ENCODE peak calls at places on chromosomes 3 and 15, in ten cellular contexts. One of them, this sample, is unnamed.

GRCh38 chr3:87270908-87271727 is 5.3 kb downstream of the POU1F1 start:
- DNase-seq in GM04503: no peak
- DNase-seq in HEK293T: no peak
- DNase-seq in AG08396: no peak
- DNase-seq in DMS79 treated with DMSO at 0.1 percent for 48 hours: no peak
- DNase-seq in left ventricle myocardium superior: no peak
- DNase-seq in MV-4-11: no peak
- DNase-seq in G401: no peak
- DNase-seq in pancreas: no peak
- DNase-seq in fibroblast of pulmonary artery: peak; percentile 31
- DNase-seq in this sample: no peak

GRCh38 chr3:62587169-62587568 is 213.8 kb upstream of the FEZF2 start:
- DNase-seq in GM04503: no peak
- DNase-seq in HEK293T: no peak
- DNase-seq in AG08396: no peak
- DNase-seq in DMS79 treated with DMSO at 0.1 percent for 48 hours: no peak
- DNase-seq in left ventricle myocardium superior: no peak
- DNase-seq in MV-4-11: no peak
- DNase-seq in G401: no peak
- DNase-seq in pancreas: no peak
- DNase-seq in fibroblast of pulmonary artery: peak; percentile 58
- DNase-seq in this sample: no peak

GRCh38 chr3:177039875-177040274 is 157.4 kb downstream of the TBL1XR1 start:
- DNase-seq in GM04503: no peak
- DNase-seq in HEK293T: no peak
- DNase-seq in AG08396: no peak
- DNase-seq in DMS79 treated with DMSO at 0.1 percent for 48 hours: no peak
- DNase-seq in left ventricle myocardium superior: no peak
- DNase-seq in MV-4-11: no peak
- DNase-seq in G401: no peak
- DNase-seq in pancreas: no peak
- DNase-seq in fibroblast of pulmonary artery: no peak
- DNase-seq in this sample: no peak

GRCh38 chr15:88624156-88624970 is 3.2 kb downstream of the AEN start:
- DNase-seq in GM04503: no peak
- DNase-seq in HEK293T: peak; percentile 39
- DNase-seq in AG08396: no peak
- DNase-seq in DMS79 treated with DMSO at 0.1 percent for 48 hours: no peak
- DNase-seq in left ventricle myocardium superior: no peak
- DNase-seq in MV-4-11: no peak
- DNase-seq in G401: no peak
- DNase-seq in pancreas: no peak
- DNase-seq in fibroblast of pulmonary artery: peak; percentile 72
- DNase-seq in this sample: no peak

GRCh38 chr3:9715127-9715526 is 11.5 kb downstream of the CPNE9 start:
- DNase-seq in GM04503: no peak
- DNase-seq in HEK293T: no peak
- DNase-seq in AG08396: no peak
- DNase-seq in DMS79 treated with DMSO at 0.1 percent for 48 hours: no peak
- DNase-seq in left ventricle myocardium superior: no peak
- DNase-seq in MV-4-11: no peak
- DNase-seq in G401: no peak
- DNase-seq in pancreas: no peak
- DNase-seq in fibroblast of pulmonary artery: no peak
- DNase-seq in this sample: no peak

GRCh38 chr3:139288266-139288821 is 55.5 kb upstream of the MRPS22 start:
- DNase-seq in GM04503: no peak
- DNase-seq in HEK293T: no peak
- DNase-seq in AG08396: no peak
- DNase-seq in DMS79 treated with DMSO at 0.1 percent for 48 hours: no peak
- DNase-seq in left ventricle myocardium superior: peak; percentile 69
- DNase-seq in MV-4-11: no peak
- DNase-seq in G401: no peak
- DNase-seq in pancreas: peak; percentile 43
- DNase-seq in fibroblast of pulmonary artery: no peak
- DNase-seq in this sample: no peak

GRCh38 chr3:38609386-38610111 is 39.9 kb downstream of the SCN5A start:
- DNase-seq in GM04503: no peak
- DNase-seq in HEK293T: no peak
- DNase-seq in AG08396: no peak
- DNase-seq in DMS79 treated with DMSO at 0.1 percent for 48 hours: no peak
- DNase-seq in left ventricle myocardium superior: no peak
- DNase-seq in MV-4-11: no peak
- DNase-seq in G401: no peak
- DNase-seq in pancreas: no peak
- DNase-seq in fibroblast of pulmonary artery: no peak
- DNase-seq in this sample: no peak

GRCh38 chr15:66945842-66946241 is 119.6 kb upstream of the SMAD3 start:
- DNase-seq in GM04503: no peak
- DNase-seq in HEK293T: no peak
- DNase-seq in AG08396: no peak
- DNase-seq in DMS79 treated with DMSO at 0.1 percent for 48 hours: no peak
- DNase-seq in left ventricle myocardium superior: no peak
- DNase-seq in MV-4-11: no peak
- DNase-seq in G401: no peak
- DNase-seq in pancreas: no peak
- DNase-seq in fibroblast of pulmonary artery: no peak
- DNase-seq in this sample: no peak

GRCh38 chr3:16789344-16790100 is 95.2 kb upstream of the PLCL2 start:
- DNase-seq in GM04503: no peak
- DNase-seq in HEK293T: no peak
- DNase-seq in AG08396: no peak
- DNase-seq in DMS79 treated with DMSO at 0.1 percent for 48 hours: no peak
- DNase-seq in left ventricle myocardium superior: no peak
- DNase-seq in MV-4-11: peak; percentile 40
- DNase-seq in G401: no peak
- DNase-seq in pancreas: no peak
- DNase-seq in fibroblast of pulmonary artery: no peak
- DNase-seq in this sample: no peak

GRCh38 chr15:82650046-82650670 is 3.0 kb upstream of the CPEB1 start:
- DNase-seq in GM04503: no peak
- DNase-seq in HEK293T: no peak
- DNase-seq in AG08396: no peak
- DNase-seq in DMS79 treated with DMSO at 0.1 percent for 48 hours: no peak
- DNase-seq in left ventricle myocardium superior: no peak
- DNase-seq in MV-4-11: no peak
- DNase-seq in G401: no peak
- DNase-seq in pancreas: no peak
- DNase-seq in fibroblast of pulmonary artery: no peak
- DNase-seq in this sample: no peak

GRCh38 chr3:64939747-64940450 is 252.1 kb upstream of the ADAMTS9 start:
- DNase-seq in GM04503: no peak
- DNase-seq in HEK293T: no peak
- DNase-seq in AG08396: no peak
- DNase-seq in DMS79 treated with DMSO at 0.1 percent for 48 hours: no peak
- DNase-seq in left ventricle myocardium superior: no peak
- DNase-seq in MV-4-11: no peak
- DNase-seq in G401: no peak
- DNase-seq in pancreas: no peak
- DNase-seq in fibroblast of pulmonary artery: no peak
- DNase-seq in this sample: no peak

GRCh38 chr3:53519047-53519717 is 24.8 kb downstream of the CACNA1D start:
- DNase-seq in GM04503: no peak
- DNase-seq in HEK293T: no peak
- DNase-seq in AG08396: no peak
- DNase-seq in DMS79 treated with DMSO at 0.1 percent for 48 hours: no peak
- DNase-seq in left ventricle myocardium superior: no peak
- DNase-seq in MV-4-11: peak; percentile 83
- DNase-seq in G401: no peak
- DNase-seq in pancreas: no peak
- DNase-seq in fibroblast of pulmonary artery: no peak
- DNase-seq in this sample: no peak

GRCh38 chr15:79593119-79593869 is 161.2 kb downstream of the MINAR1 start:
- DNase-seq in GM04503: no peak
- DNase-seq in HEK293T: peak; percentile 25
- DNase-seq in AG08396: peak; percentile 21
- DNase-seq in DMS79 treated with DMSO at 0.1 percent for 48 hours: no peak
- DNase-seq in left ventricle myocardium superior: no peak
- DNase-seq in MV-4-11: no peak
- DNase-seq in G401: peak; percentile 11
- DNase-seq in pancreas: no peak
- DNase-seq in fibroblast of pulmonary artery: peak; percentile 21
- DNase-seq in this sample: no peak

GRCh38 chr3:126782554-126782953 is 78.5 kb downstream of the CHCHD6 start:
- DNase-seq in GM04503: peak; percentile 89
- DNase-seq in HEK293T: no peak
- DNase-seq in AG08396: peak; percentile 81
- DNase-seq in DMS79 treated with DMSO at 0.1 percent for 48 hours: no peak
- DNase-seq in left ventricle myocardium superior: no peak
- DNase-seq in MV-4-11: no peak
- DNase-seq in G401: no peak
- DNase-seq in pancreas: no peak
- DNase-seq in fibroblast of pulmonary artery: peak; percentile 82
- DNase-seq in this sample: no peak

GRCh38 chr3:94928921-94929320 is 866.1 kb downstream of the NSUN3 start:
- DNase-seq in GM04503: no peak
- DNase-seq in HEK293T: no peak
- DNase-seq in AG08396: no peak
- DNase-seq in DMS79 treated with DMSO at 0.1 percent for 48 hours: no peak
- DNase-seq in left ventricle myocardium superior: no peak
- DNase-seq in MV-4-11: peak; percentile 82
- DNase-seq in G401: no peak
- DNase-seq in pancreas: no peak
- DNase-seq in fibroblast of pulmonary artery: peak; percentile 57
- DNase-seq in this sample: no peak

GRCh38 chr3:178063475-178063874 is 472.8 kb upstream of the KCNMB2 start:
- DNase-seq in GM04503: peak; percentile 45
- DNase-seq in HEK293T: no peak
- DNase-seq in AG08396: no peak
- DNase-seq in DMS79 treated with DMSO at 0.1 percent for 48 hours: no peak
- DNase-seq in left ventricle myocardium superior: no peak
- DNase-seq in MV-4-11: peak; percentile 34
- DNase-seq in G401: no peak
- DNase-seq in pancreas: no peak
- DNase-seq in fibroblast of pulmonary artery: peak; percentile 62
- DNase-seq in this sample: no peak

GRCh38 chr3:167031364-167032049 is 348.6 kb downstream of the ZBBX start:
- DNase-seq in GM04503: no peak
- DNase-seq in HEK293T: no peak
- DNase-seq in AG08396: no peak
- DNase-seq in DMS79 treated with DMSO at 0.1 percent for 48 hours: no peak
- DNase-seq in left ventricle myocardium superior: no peak
- DNase-seq in MV-4-11: no peak
- DNase-seq in G401: no peak
- DNase-seq in pancreas: no peak
- DNase-seq in fibroblast of pulmonary artery: no peak
- DNase-seq in this sample: no peak

GRCh38 chr15:25242166-25242879 is 196.5 kb downstream of the UBE3A start:
- DNase-seq in GM04503: no peak
- DNase-seq in HEK293T: no peak
- DNase-seq in AG08396: no peak
- DNase-seq in DMS79 treated with DMSO at 0.1 percent for 48 hours: no peak
- DNase-seq in left ventricle myocardium superior: peak; percentile 7
- DNase-seq in MV-4-11: no peak
- DNase-seq in G401: no peak
- DNase-seq in pancreas: no peak
- DNase-seq in fibroblast of pulmonary artery: no peak
- DNase-seq in this sample: no peak

GRCh38 chr3:114132500-114132899 is 46.4 kb downstream of the DRD3 start:
- DNase-seq in GM04503: no peak
- DNase-seq in HEK293T: no peak
- DNase-seq in AG08396: no peak
- DNase-seq in DMS79 treated with DMSO at 0.1 percent for 48 hours: no peak
- DNase-seq in left ventricle myocardium superior: no peak
- DNase-seq in MV-4-11: no peak
- DNase-seq in G401: no peak
- DNase-seq in pancreas: no peak
- DNase-seq in fibroblast of pulmonary artery: no peak
- DNase-seq in this sample: no peak

GRCh38 chr15:52144656-52145055 is 32.1 kb upstream of the BCL2L10 start:
- DNase-seq in GM04503: no peak
- DNase-seq in HEK293T: no peak
- DNase-seq in AG08396: no peak
- DNase-seq in DMS79 treated with DMSO at 0.1 percent for 48 hours: no peak
- DNase-seq in left ventricle myocardium superior: no peak
- DNase-seq in MV-4-11: no peak
- DNase-seq in G401: no peak
- DNase-seq in pancreas: no peak
- DNase-seq in fibroblast of pulmonary artery: peak; percentile 67
- DNase-seq in this sample: no peak

GRCh38 chr3:124395584-124396340 is 334.5 kb upstream of the UMPS start:
- DNase-seq in GM04503: no peak
- DNase-seq in HEK293T: no peak
- DNase-seq in AG08396: no peak
- DNase-seq in DMS79 treated with DMSO at 0.1 percent for 48 hours: peak; percentile 5
- DNase-seq in left ventricle myocardium superior: peak; percentile 66
- DNase-seq in MV-4-11: no peak
- DNase-seq in G401: peak; percentile 23
- DNase-seq in pancreas: no peak
- DNase-seq in fibroblast of pulmonary artery: peak; percentile 10
- DNase-seq in this sample: no peak

GRCh38 chr3:23435318-23435717 is 232.2 kb downstream of the UBE2E2 start:
- DNase-seq in GM04503: no peak
- DNase-seq in HEK293T: peak; percentile 15
- DNase-seq in AG08396: no peak
- DNase-seq in DMS79 treated with DMSO at 0.1 percent for 48 hours: no peak
- DNase-seq in left ventricle myocardium superior: no peak
- DNase-seq in MV-4-11: peak; percentile 17
- DNase-seq in G401: no peak
- DNase-seq in pancreas: no peak
- DNase-seq in fibroblast of pulmonary artery: no peak
- DNase-seq in this sample: no peak

GRCh38 chr3:3196148-3196861 is 16.8 kb upstream of the CRBN start:
- DNase-seq in GM04503: no peak
- DNase-seq in HEK293T: peak; percentile 14
- DNase-seq in AG08396: no peak
- DNase-seq in DMS79 treated with DMSO at 0.1 percent for 48 hours: no peak
- DNase-seq in left ventricle myocardium superior: no peak
- DNase-seq in MV-4-11: peak; percentile 16
- DNase-seq in G401: no peak
- DNase-seq in pancreas: no peak
- DNase-seq in fibroblast of pulmonary artery: peak; percentile 17
- DNase-seq in this sample: peak; percentile 51

GRCh38 chr3:178966299-178967183 is 105.1 kb downstream of the ZMAT3 start:
- DNase-seq in GM04503: no peak
- DNase-seq in HEK293T: no peak
- DNase-seq in AG08396: peak; percentile 14
- DNase-seq in DMS79 treated with DMSO at 0.1 percent for 48 hours: peak; percentile 3
- DNase-seq in left ventricle myocardium superior: no peak
- DNase-seq in MV-4-11: peak; percentile 21
- DNase-seq in G401: peak; percentile 30
- DNase-seq in pancreas: peak; percentile 17
- DNase-seq in fibroblast of pulmonary artery: peak; percentile 58
- DNase-seq in this sample: no peak

GRCh38 chr15:60389261-60390077 is 8.3 kb downstream of the ANXA2 start:
- DNase-seq in GM04503: no peak
- DNase-seq in HEK293T: no peak
- DNase-seq in AG08396: no peak
- DNase-seq in DMS79 treated with DMSO at 0.1 percent for 48 hours: no peak
- DNase-seq in left ventricle myocardium superior: no peak
- DNase-seq in MV-4-11: no peak
- DNase-seq in G401: no peak
- DNase-seq in pancreas: no peak
- DNase-seq in fibroblast of pulmonary artery: no peak
- DNase-seq in this sample: no peak

GRCh38 chr15:43144512-43144911 is 11.1 kb downstream of the TMEM62 start:
- DNase-seq in GM04503: no peak
- DNase-seq in HEK293T: no peak
- DNase-seq in AG08396: no peak
- DNase-seq in DMS79 treated with DMSO at 0.1 percent for 48 hours: no peak
- DNase-seq in left ventricle myocardium superior: no peak
- DNase-seq in MV-4-11: peak; percentile 73
- DNase-seq in G401: no peak
- DNase-seq in pancreas: no peak
- DNase-seq in fibroblast of pulmonary artery: no peak
- DNase-seq in this sample: no peak

GRCh38 chr15:52154896-52155865 is 36.0 kb downstream of the GNB5 start:
- DNase-seq in GM04503: no peak
- DNase-seq in HEK293T: no peak
- DNase-seq in AG08396: no peak
- DNase-seq in DMS79 treated with DMSO at 0.1 percent for 48 hours: peak; percentile 6
- DNase-seq in left ventricle myocardium superior: no peak
- DNase-seq in MV-4-11: peak; percentile 69
- DNase-seq in G401: peak; percentile 69
- DNase-seq in pancreas: no peak
- DNase-seq in fibroblast of pulmonary artery: no peak
- DNase-seq in this sample: no peak

This sample was measured in neural crest cell.